ENCODE peak calls at places on chromosomes 11 and 22, in six cellular contexts. B, L, S, M, U and C are unnamed samples.

GRCh38 chr22:49305215-49305965 is 522.3 kb downstream of the BRD1 start:
- DNase-seq in S (peak), L (peak), U (peak), B (peak), M (peak), C (peak)

GRCh38 chr22:30823015-30823370 is 128.3 kb downstream of the OSBP2 start:
- DNase-seq in S (no peak), U (peak), M (no peak), B (no peak), L (no peak), C (no peak)

GRCh38 chr11:116357769-116358544 is 414.8 kb downstream of the BUD13 start:
- DNase-seq in L (no peak), U (peak), B (no peak), M (no peak), S (no peak), C (peak)

GRCh38 chr22:44822479-44822878 is 70.1 kb downstream of the ARHGAP8 start:
- DNase-seq in B (no peak), U (no peak), S (no peak), L (no peak), M (no peak), C (no peak)

GRCh38 chr11:33347490-33348125 is 90.4 kb downstream of the HIPK3 start:
- DNase-seq in L (no peak), S (no peak), U (no peak), B (no peak), M (no peak), C (no peak)

GRCh38 chr11:18844753-18845367 is 53.3 kb upstream of the PTPN5 start:
- DNase-seq in L (peak), M (no peak), U (no peak), B (peak), S (no peak), C (no peak)

GRCh38 chr11:73192272-73192671 is 25.8 kb upstream of the P2RY2 start:
- DNase-seq in U (no peak), B (no peak), S (no peak), M (no peak), L (no peak), C (no peak)

GRCh38 chr11:118438314-118438931 is 2.1 kb downstream of the KMT2A start:
- DNase-seq in M (peak), B (peak), S (peak), L (no peak), U (peak), C (peak)

GRCh38 chr22:24389680-24390079 is 37.7 kb upstream of the ADORA2A start:
- DNase-seq in U (no peak), S (no peak), L (no peak), B (no peak), M (no peak), C (no peak)

GRCh38 chr11:116879789-116880402 is 42.5 kb upstream of the APOA1 start:
- DNase-seq in S (peak), L (peak), M (no peak), B (peak), U (peak), C (no peak)

GRCh38 chr22:49026476-49027121 is 801.1 kb downstream of the BRD1 start:
- DNase-seq in M (no peak), U (peak), L (peak), S (no peak), B (no peak), C (no peak)

GRCh38 chr11:24588075-24588474 is 91.2 kb downstream of the LUZP2 start:
- DNase-seq in S (no peak), M (no peak), B (no peak), U (no peak), L (no peak), C (no peak)

GRCh38 chr11:110621826-110622225 is 90.4 kb downstream of the ARHGAP20 start:
- DNase-seq in L (no peak), M (no peak), U (no peak), S (no peak), B (no peak), C (no peak)

GRCh38 chr22:48376936-48377335 is 1450.7 kb downstream of the BRD1 start:
- DNase-seq in L (no peak), M (no peak), B (no peak), S (no peak), U (no peak), C (no peak)

GRCh38 chr11:46391578-46392420 is at the start of gene CHRM4:
- DNase-seq in S (no peak), U (peak), L (peak), M (no peak), B (peak), C (no peak)

GRCh38 chr11:77093987-77094840 is 8.4 kb upstream of the OMP start:
- DNase-seq in U (no peak), B (no peak), M (no peak), L (no peak), S (no peak), C (no peak)

GRCh38 chr22:49768961-49769690 is 58.5 kb downstream of the BRD1 start:
- DNase-seq in M (no peak), S (no peak), U (no peak), L (peak), B (no peak), C (no peak)

GRCh38 chr11:62592989-62593421 is 1.7 kb upstream of the TUT1 start:
- DNase-seq in U (no peak), L (no peak), S (no peak), B (no peak), M (no peak), C (no peak)